ENCODE peak calls at places on chromosomes 13 and 19, in seven cellular contexts. One of them, this sample, is unnamed.

GRCh38 chr13:110123041-110123809 is 183.7 kb downstream of the COL4A1 start:
- DNase-seq in CD4-positive, alpha-beta T cell: no peak
- DNase-seq in body of pancreas: no peak
- DNase-seq in AG04450: no peak
- DNase-seq in transverse colon: no peak
- DNase-seq in CD4-positive, alpha-beta memory T cell: no peak
- DNase-seq in cardiac muscle cell: no peak
- DNase-seq in this sample: no peak

GRCh38 chr19:3556423-3556977 is 886 bp downstream of the MFSD12 start:
- DNase-seq in CD4-positive, alpha-beta T cell: no peak
- DNase-seq in body of pancreas: no peak
- DNase-seq in AG04450: no peak
- DNase-seq in transverse colon: no peak
- DNase-seq in CD4-positive, alpha-beta memory T cell: no peak
- DNase-seq in cardiac muscle cell: no peak
- DNase-seq in this sample: no peak

GRCh38 chr13:28754698-28755545 is 36.2 kb upstream of the SLC46A3 start:
- DNase-seq in CD4-positive, alpha-beta T cell: no peak
- DNase-seq in body of pancreas: peak
- DNase-seq in AG04450: no peak
- DNase-seq in transverse colon: no peak
- DNase-seq in CD4-positive, alpha-beta memory T cell: no peak
- DNase-seq in cardiac muscle cell: peak
- DNase-seq in this sample: no peak

GRCh38 chr13:77637583-77637982 is 59.9 kb upstream of the SLAIN1 start:
- DNase-seq in CD4-positive, alpha-beta T cell: no peak
- DNase-seq in body of pancreas: no peak
- DNase-seq in AG04450: no peak
- DNase-seq in transverse colon: no peak
- DNase-seq in CD4-positive, alpha-beta memory T cell: no peak
- DNase-seq in cardiac muscle cell: no peak
- DNase-seq in this sample: no peak

GRCh38 chr13:94112227-94112626 is 367.3 kb downstream of the DCT start:
- DNase-seq in CD4-positive, alpha-beta T cell: no peak
- DNase-seq in body of pancreas: peak
- DNase-seq in AG04450: peak
- DNase-seq in transverse colon: no peak
- DNase-seq in CD4-positive, alpha-beta memory T cell: no peak
- DNase-seq in cardiac muscle cell: peak
- DNase-seq in this sample: no peak

GRCh38 chr13:35723820-35724219 is 247.3 kb upstream of the MAB21L1 start:
- DNase-seq in CD4-positive, alpha-beta T cell: no peak
- DNase-seq in body of pancreas: no peak
- DNase-seq in AG04450: no peak
- DNase-seq in transverse colon: no peak
- DNase-seq in CD4-positive, alpha-beta memory T cell: no peak
- DNase-seq in cardiac muscle cell: peak
- DNase-seq in this sample: no peak

GRCh38 chr13:30340367-30341184 is 33.2 kb upstream of the KATNAL1 start:
- DNase-seq in CD4-positive, alpha-beta T cell: no peak
- DNase-seq in body of pancreas: peak
- DNase-seq in AG04450: peak
- DNase-seq in transverse colon: peak
- DNase-seq in CD4-positive, alpha-beta memory T cell: no peak
- DNase-seq in cardiac muscle cell: peak
- DNase-seq in this sample: no peak

GRCh38 chr19:16232568-16232967 is 34.9 kb downstream of the AP1M1 start:
- DNase-seq in CD4-positive, alpha-beta T cell: no peak
- DNase-seq in body of pancreas: no peak
- DNase-seq in AG04450: no peak
- DNase-seq in transverse colon: no peak
- DNase-seq in CD4-positive, alpha-beta memory T cell: no peak
- DNase-seq in cardiac muscle cell: no peak
- DNase-seq in this sample: no peak

GRCh38 chr13:77980592-77980991 is 62.0 kb upstream of the EDNRB start:
- DNase-seq in CD4-positive, alpha-beta T cell: no peak
- DNase-seq in body of pancreas: no peak
- DNase-seq in AG04450: peak
- DNase-seq in transverse colon: no peak
- DNase-seq in CD4-positive, alpha-beta memory T cell: no peak
- DNase-seq in cardiac muscle cell: peak
- DNase-seq in this sample: peak

GRCh38 chr19:42201489-42202289 is 15.8 kb downstream of the DEDD2 start:
- DNase-seq in CD4-positive, alpha-beta T cell: no peak
- DNase-seq in body of pancreas: peak
- DNase-seq in AG04450: no peak
- DNase-seq in transverse colon: peak
- DNase-seq in CD4-positive, alpha-beta memory T cell: peak
- DNase-seq in cardiac muscle cell: no peak
- DNase-seq in this sample: no peak

GRCh38 chr19:55353803-55354697 is 469 bp downstream of the COX6B2 start:
- DNase-seq in CD4-positive, alpha-beta T cell: peak
- DNase-seq in body of pancreas: peak
- DNase-seq in AG04450: no peak
- DNase-seq in transverse colon: peak
- DNase-seq in CD4-positive, alpha-beta memory T cell: peak
- DNase-seq in cardiac muscle cell: peak
- DNase-seq in this sample: no peak

GRCh38 chr19:47625650-47626049 is 16.7 kb downstream of the BICRA start:
- DNase-seq in CD4-positive, alpha-beta T cell: no peak
- DNase-seq in body of pancreas: no peak
- DNase-seq in AG04450: no peak
- DNase-seq in transverse colon: no peak
- DNase-seq in CD4-positive, alpha-beta memory T cell: no peak
- DNase-seq in cardiac muscle cell: no peak
- DNase-seq in this sample: no peak

GRCh38 chr19:41702208-41702651 is 6.2 kb upstream of the CEACAM5 start:
- DNase-seq in CD4-positive, alpha-beta T cell: no peak
- DNase-seq in body of pancreas: no peak
- DNase-seq in AG04450: no peak
- DNase-seq in transverse colon: no peak
- DNase-seq in CD4-positive, alpha-beta memory T cell: no peak
- DNase-seq in cardiac muscle cell: peak
- DNase-seq in this sample: peak

GRCh38 chr19:19460258-19460731 is 54.8 kb downstream of the GATAD2A start:
- DNase-seq in CD4-positive, alpha-beta T cell: no peak
- DNase-seq in body of pancreas: no peak
- DNase-seq in AG04450: no peak
- DNase-seq in transverse colon: no peak
- DNase-seq in CD4-positive, alpha-beta memory T cell: no peak
- DNase-seq in cardiac muscle cell: no peak
- DNase-seq in this sample: no peak
- H3K27ac ChIP-seq in CD4-positive, alpha-beta T cell: peak
- H3K27ac ChIP-seq in body of pancreas: peak
- H3K27ac ChIP-seq in AG04450: peak
- H3K27ac ChIP-seq in transverse colon: peak
- H3K27ac ChIP-seq in CD4-positive, alpha-beta memory T cell: peak
- H3K27ac ChIP-seq in cardiac muscle cell: peak
- H3K27ac ChIP-seq in this sample: peak

GRCh38 chr13:97219226-97219625 is 2.9 kb upstream of the MBNL2 start:
- DNase-seq in CD4-positive, alpha-beta T cell: no peak
- DNase-seq in body of pancreas: no peak
- DNase-seq in AG04450: no peak
- DNase-seq in transverse colon: no peak
- DNase-seq in CD4-positive, alpha-beta memory T cell: no peak
- DNase-seq in cardiac muscle cell: no peak
- DNase-seq in this sample: no peak
- H3K27ac ChIP-seq in CD4-positive, alpha-beta T cell: no peak
- H3K27ac ChIP-seq in body of pancreas: no peak
- H3K27ac ChIP-seq in AG04450: no peak
- H3K27ac ChIP-seq in transverse colon: no peak
- H3K27ac ChIP-seq in CD4-positive, alpha-beta memory T cell: no peak
- H3K27ac ChIP-seq in cardiac muscle cell: no peak
- H3K27ac ChIP-seq in this sample: no peak

GRCh38 chr19:1270168-1270853 is 1.2 kb downstream of the CIRBP start:
- DNase-seq in CD4-positive, alpha-beta T cell: no peak
- DNase-seq in body of pancreas: peak
- DNase-seq in AG04450: no peak
- DNase-seq in transverse colon: no peak
- DNase-seq in CD4-positive, alpha-beta memory T cell: no peak
- DNase-seq in cardiac muscle cell: no peak
- DNase-seq in this sample: no peak

GRCh38 chr19:1272423-1273262 is 2.7 kb upstream of the FAM174C start:
- DNase-seq in CD4-positive, alpha-beta T cell: no peak
- DNase-seq in body of pancreas: no peak
- DNase-seq in AG04450: no peak
- DNase-seq in transverse colon: no peak
- DNase-seq in CD4-positive, alpha-beta memory T cell: no peak
- DNase-seq in cardiac muscle cell: no peak
- DNase-seq in this sample: no peak

GRCh38 chr19:1273263-1274041 is 1.9 kb upstream of the FAM174C start:
- DNase-seq in CD4-positive, alpha-beta T cell: no peak
- DNase-seq in body of pancreas: no peak
- DNase-seq in AG04450: no peak
- DNase-seq in transverse colon: no peak
- DNase-seq in CD4-positive, alpha-beta memory T cell: no peak
- DNase-seq in cardiac muscle cell: no peak
- DNase-seq in this sample: no peak

GRCh38 chr19:1270854-1271527 is 1.9 kb downstream of the CIRBP start:
- DNase-seq in CD4-positive, alpha-beta T cell: no peak
- DNase-seq in body of pancreas: peak
- DNase-seq in AG04450: no peak
- DNase-seq in transverse colon: no peak
- DNase-seq in CD4-positive, alpha-beta memory T cell: no peak
- DNase-seq in cardiac muscle cell: no peak
- DNase-seq in this sample: no peak

DNA sequence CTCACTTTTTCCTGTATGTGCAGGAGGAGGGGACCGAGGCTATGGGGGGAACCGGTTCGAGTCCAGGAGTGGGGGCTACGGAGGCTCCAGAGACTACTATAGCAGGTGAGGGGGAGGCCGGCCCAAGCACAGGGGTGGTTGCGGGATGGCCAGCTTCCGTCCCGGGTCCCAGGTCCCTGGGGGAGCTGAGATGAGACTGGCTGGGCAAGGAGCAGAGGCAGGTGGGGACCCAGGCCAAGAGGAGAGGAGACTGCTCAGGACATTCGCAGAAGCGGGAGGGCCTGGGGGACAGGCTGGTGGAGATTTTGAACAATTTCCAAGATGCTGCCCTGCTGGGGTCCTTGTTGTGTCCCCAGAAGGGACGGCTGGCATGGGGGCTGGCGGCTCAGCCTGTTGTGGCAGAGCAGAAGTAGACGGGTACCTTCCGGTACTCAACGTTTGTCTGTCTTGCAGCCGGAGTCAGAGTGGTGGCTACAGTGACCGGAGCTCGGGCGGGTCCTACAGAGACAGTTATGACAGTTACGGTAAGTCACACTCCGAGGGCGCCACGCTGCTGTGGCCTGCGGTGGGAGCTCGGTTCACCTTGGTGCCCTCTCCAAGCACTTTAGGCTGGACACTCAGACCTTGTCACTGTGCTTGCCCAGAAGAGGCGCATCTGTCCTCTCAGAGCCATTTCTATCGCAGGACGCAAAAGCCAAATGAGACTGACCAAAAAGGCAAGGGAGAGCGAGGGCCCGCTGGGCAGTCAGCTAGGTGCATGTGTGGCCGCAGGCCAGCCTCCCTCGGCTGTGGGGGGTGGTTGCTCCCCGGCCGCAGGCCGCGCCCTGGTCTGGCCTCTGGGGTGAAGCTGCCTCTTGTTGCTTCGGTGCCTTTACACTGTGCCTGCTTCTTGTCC is 2.6 kb downstream of the CIRBP start:
- DNase-seq in CD4-positive, alpha-beta T cell: no peak
- DNase-seq in body of pancreas: no peak
- DNase-seq in AG04450: no peak
- DNase-seq in transverse colon: no peak
- DNase-seq in CD4-positive, alpha-beta memory T cell: no peak
- DNase-seq in cardiac muscle cell: no peak
- DNase-seq in this sample: no peak
- H3K27ac ChIP-seq in CD4-positive, alpha-beta T cell: peak
- H3K27ac ChIP-seq in body of pancreas: peak
- H3K27ac ChIP-seq in AG04450: no peak
- H3K27ac ChIP-seq in transverse colon: peak
- H3K27ac ChIP-seq in CD4-positive, alpha-beta memory T cell: peak
- H3K27ac ChIP-seq in cardiac muscle cell: peak
- H3K27ac ChIP-seq in this sample: peak

DNA sequence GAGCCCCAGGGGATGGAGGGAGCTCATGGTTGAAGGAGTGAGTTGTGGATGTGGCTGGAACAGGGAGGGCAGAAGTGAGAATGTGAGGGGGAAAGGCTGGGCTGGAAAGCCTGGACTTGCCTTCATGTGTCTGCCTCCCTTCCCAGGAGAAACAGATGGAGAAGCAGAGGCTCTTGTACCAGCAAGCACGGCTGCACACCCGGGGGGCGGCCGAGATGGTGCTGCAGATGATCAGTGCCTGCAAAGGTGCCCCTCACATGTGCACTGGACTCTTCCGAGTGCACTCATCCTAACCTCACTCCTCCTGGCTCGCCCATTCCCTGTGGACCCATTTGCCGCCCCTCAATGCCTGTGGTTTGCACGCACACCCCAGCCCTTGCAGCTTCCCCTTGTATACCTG is 83.2 kb downstream of the MAP4K1 start:
- DNase-seq in CD4-positive, alpha-beta T cell: no peak
- DNase-seq in body of pancreas: no peak
- DNase-seq in AG04450: no peak
- DNase-seq in transverse colon: no peak
- DNase-seq in CD4-positive, alpha-beta memory T cell: no peak
- DNase-seq in cardiac muscle cell: no peak
- DNase-seq in this sample: no peak
- H3K27ac ChIP-seq in CD4-positive, alpha-beta T cell: no peak
- H3K27ac ChIP-seq in body of pancreas: no peak
- H3K27ac ChIP-seq in AG04450: no peak
- H3K27ac ChIP-seq in transverse colon: no peak
- H3K27ac ChIP-seq in CD4-positive, alpha-beta memory T cell: no peak
- H3K27ac ChIP-seq in cardiac muscle cell: no peak
- H3K27ac ChIP-seq in this sample: no peak

GRCh38 chr13:41589434-41589833 is 132.1 kb downstream of the RGCC start:
- DNase-seq in CD4-positive, alpha-beta T cell: no peak
- DNase-seq in body of pancreas: no peak
- DNase-seq in AG04450: no peak
- DNase-seq in transverse colon: no peak
- DNase-seq in CD4-positive, alpha-beta memory T cell: no peak
- DNase-seq in cardiac muscle cell: no peak
- DNase-seq in this sample: no peak
- H3K27ac ChIP-seq in CD4-positive, alpha-beta T cell: no peak
- H3K27ac ChIP-seq in body of pancreas: no peak
- H3K27ac ChIP-seq in AG04450: peak
- H3K27ac ChIP-seq in transverse colon: no peak
- H3K27ac ChIP-seq in CD4-positive, alpha-beta memory T cell: no peak
- H3K27ac ChIP-seq in cardiac muscle cell: no peak
- H3K27ac ChIP-seq in this sample: no peak

GRCh38 chr13:25181597-25181996 is 9.5 kb upstream of the AMER2 start:
- DNase-seq in CD4-positive, alpha-beta T cell: no peak
- DNase-seq in body of pancreas: no peak
- DNase-seq in AG04450: no peak
- DNase-seq in transverse colon: no peak
- DNase-seq in CD4-positive, alpha-beta memory T cell: no peak
- DNase-seq in cardiac muscle cell: no peak
- DNase-seq in this sample: no peak
- H3K27ac ChIP-seq in CD4-positive, alpha-beta T cell: no peak
- H3K27ac ChIP-seq in body of pancreas: no peak
- H3K27ac ChIP-seq in AG04450: no peak
- H3K27ac ChIP-seq in transverse colon: no peak
- H3K27ac ChIP-seq in CD4-positive, alpha-beta memory T cell: no peak
- H3K27ac ChIP-seq in cardiac muscle cell: no peak
- H3K27ac ChIP-seq in this sample: peak

This sample was measured in SK-N-MC.